ENCODE peak calls at places on chromosomes 6 and 20, in seven cellular contexts. One of them, this sample, is unnamed.

GRCh38 chr6:44275749-44276648 is 5.7 kb downstream of the TMEM151B start:
- DNase-seq in heart right ventricle: no peak
- DNase-seq in NCI-H524: no peak
- DNase-seq in ACHN: no peak
- DNase-seq in left lobe of liver: no peak
- DNase-seq in NCI-H510A: peak
- DNase-seq in stimulated activated naive B cell treated with anti-CD40 and anti-IgM and Interleukin-4, amounts not matched to agents 10 μg/mL and 1 μg/mL and 100 μg/mL, for 72 hours: no peak
- DNase-seq in this sample: no peak

GRCh38 chr6:117668736-117669135 is 6.5 kb upstream of the NUS1 start:
- DNase-seq in heart right ventricle: no peak
- DNase-seq in NCI-H524: no peak
- DNase-seq in ACHN: no peak
- DNase-seq in left lobe of liver: no peak
- DNase-seq in NCI-H510A: no peak
- DNase-seq in stimulated activated naive B cell treated with anti-CD40 and anti-IgM and Interleukin-4, amounts not matched to agents 10 μg/mL and 1 μg/mL and 100 μg/mL, for 72 hours: no peak
- DNase-seq in this sample: no peak

GRCh38 chr20:9359561-9360308 is 154.7 kb upstream of the LAMP5 start:
- DNase-seq in heart right ventricle: peak
- DNase-seq in NCI-H524: peak
- DNase-seq in ACHN: peak
- DNase-seq in left lobe of liver: no peak
- DNase-seq in NCI-H510A: no peak
- DNase-seq in stimulated activated naive B cell treated with anti-CD40 and anti-IgM and Interleukin-4, amounts not matched to agents 10 μg/mL and 1 μg/mL and 100 μg/mL, for 72 hours: peak
- DNase-seq in this sample: peak

GRCh38 chr6:148291876-148292275 is 50.8 kb upstream of the SASH1 start:
- DNase-seq in heart right ventricle: no peak
- DNase-seq in NCI-H524: no peak
- DNase-seq in ACHN: no peak
- DNase-seq in left lobe of liver: no peak
- DNase-seq in NCI-H510A: no peak
- DNase-seq in stimulated activated naive B cell treated with anti-CD40 and anti-IgM and Interleukin-4, amounts not matched to agents 10 μg/mL and 1 μg/mL and 100 μg/mL, for 72 hours: no peak
- DNase-seq in this sample: no peak

GRCh38 chr6:89542856-89543254 is 95.7 kb downstream of the LYRM2 start:
- DNase-seq in heart right ventricle: no peak
- DNase-seq in NCI-H524: no peak
- DNase-seq in ACHN: no peak
- DNase-seq in left lobe of liver: no peak
- DNase-seq in NCI-H510A: no peak
- DNase-seq in stimulated activated naive B cell treated with anti-CD40 and anti-IgM and Interleukin-4, amounts not matched to agents 10 μg/mL and 1 μg/mL and 100 μg/mL, for 72 hours: no peak
- DNase-seq in this sample: no peak

GRCh38 chr6:134512946-134513345 is 195.0 kb upstream of the SGK1 start:
- DNase-seq in heart right ventricle: peak
- DNase-seq in NCI-H524: no peak
- DNase-seq in ACHN: no peak
- DNase-seq in left lobe of liver: no peak
- DNase-seq in NCI-H510A: no peak
- DNase-seq in stimulated activated naive B cell treated with anti-CD40 and anti-IgM and Interleukin-4, amounts not matched to agents 10 μg/mL and 1 μg/mL and 100 μg/mL, for 72 hours: no peak
- DNase-seq in this sample: no peak

GRCh38 chr20:50540620-50541605 is 30.7 kb downstream of the PTPN1 start:
- DNase-seq in heart right ventricle: no peak
- DNase-seq in NCI-H524: no peak
- DNase-seq in ACHN: peak
- DNase-seq in left lobe of liver: no peak
- DNase-seq in NCI-H510A: no peak
- DNase-seq in stimulated activated naive B cell treated with anti-CD40 and anti-IgM and Interleukin-4, amounts not matched to agents 10 μg/mL and 1 μg/mL and 100 μg/mL, for 72 hours: no peak
- DNase-seq in this sample: no peak

GRCh38 chr6:34234667-34235604 is 1.7 kb upstream of the HMGA1 start:
- DNase-seq in heart right ventricle: peak
- DNase-seq in NCI-H524: no peak
- DNase-seq in ACHN: no peak
- DNase-seq in left lobe of liver: no peak
- DNase-seq in NCI-H510A: peak
- DNase-seq in stimulated activated naive B cell treated with anti-CD40 and anti-IgM and Interleukin-4, amounts not matched to agents 10 μg/mL and 1 μg/mL and 100 μg/mL, for 72 hours: no peak
- DNase-seq in this sample: no peak

GRCh38 chr20:20796766-20797415 is 84.4 kb upstream of the RALGAPA2 start:
- DNase-seq in heart right ventricle: no peak
- DNase-seq in NCI-H524: no peak
- DNase-seq in ACHN: no peak
- DNase-seq in left lobe of liver: no peak
- DNase-seq in NCI-H510A: no peak
- DNase-seq in stimulated activated naive B cell treated with anti-CD40 and anti-IgM and Interleukin-4, amounts not matched to agents 10 μg/mL and 1 μg/mL and 100 μg/mL, for 72 hours: no peak
- DNase-seq in this sample: no peak

GRCh38 chr6:82364087-82365010 is 732 bp downstream of the TPBG start:
- DNase-seq in heart right ventricle: peak
- DNase-seq in NCI-H524: peak
- DNase-seq in ACHN: peak
- DNase-seq in left lobe of liver: no peak
- DNase-seq in NCI-H510A: peak
- DNase-seq in stimulated activated naive B cell treated with anti-CD40 and anti-IgM and Interleukin-4, amounts not matched to agents 10 μg/mL and 1 μg/mL and 100 μg/mL, for 72 hours: no peak
- DNase-seq in this sample: peak

GRCh38 chr6:54992789-54993188 is 146.2 kb downstream of the FAM83B start:
- DNase-seq in heart right ventricle: no peak
- DNase-seq in NCI-H524: peak
- DNase-seq in ACHN: peak
- DNase-seq in left lobe of liver: no peak
- DNase-seq in NCI-H510A: no peak
- DNase-seq in stimulated activated naive B cell treated with anti-CD40 and anti-IgM and Interleukin-4, amounts not matched to agents 10 μg/mL and 1 μg/mL and 100 μg/mL, for 72 hours: no peak
- DNase-seq in this sample: no peak

GRCh38 chr20:605237-605636 is 4.9 kb downstream of the TCF15 start:
- DNase-seq in heart right ventricle: no peak
- DNase-seq in NCI-H524: no peak
- DNase-seq in ACHN: no peak
- DNase-seq in left lobe of liver: no peak
- DNase-seq in NCI-H510A: no peak
- DNase-seq in stimulated activated naive B cell treated with anti-CD40 and anti-IgM and Interleukin-4, amounts not matched to agents 10 μg/mL and 1 μg/mL and 100 μg/mL, for 72 hours: no peak
- DNase-seq in this sample: no peak

GRCh38 chr6:31831350-31832215 is 4.0 kb downstream of the HSPA1B start:
- DNase-seq in heart right ventricle: no peak
- DNase-seq in NCI-H524: no peak
- DNase-seq in ACHN: no peak
- DNase-seq in left lobe of liver: no peak
- DNase-seq in NCI-H510A: no peak
- DNase-seq in stimulated activated naive B cell treated with anti-CD40 and anti-IgM and Interleukin-4, amounts not matched to agents 10 μg/mL and 1 μg/mL and 100 μg/mL, for 72 hours: no peak
- DNase-seq in this sample: no peak

GRCh38 chr6:84768442-84769174 is 4.2 kb upstream of the TBX18 start:
- DNase-seq in heart right ventricle: no peak
- DNase-seq in NCI-H524: no peak
- DNase-seq in ACHN: peak
- DNase-seq in left lobe of liver: no peak
- DNase-seq in NCI-H510A: no peak
- DNase-seq in stimulated activated naive B cell treated with anti-CD40 and anti-IgM and Interleukin-4, amounts not matched to agents 10 μg/mL and 1 μg/mL and 100 μg/mL, for 72 hours: no peak
- DNase-seq in this sample: no peak

GRCh38 chr6:4788953-4789584 is 12.9 kb downstream of the CDYL start:
- DNase-seq in heart right ventricle: no peak
- DNase-seq in NCI-H524: no peak
- DNase-seq in ACHN: no peak
- DNase-seq in left lobe of liver: no peak
- DNase-seq in NCI-H510A: no peak
- DNase-seq in stimulated activated naive B cell treated with anti-CD40 and anti-IgM and Interleukin-4, amounts not matched to agents 10 μg/mL and 1 μg/mL and 100 μg/mL, for 72 hours: peak
- DNase-seq in this sample: no peak

GRCh38 chr6:141107562-141108160 is 1025.1 kb upstream of the GJE1 start:
- DNase-seq in heart right ventricle: no peak
- DNase-seq in NCI-H524: no peak
- DNase-seq in ACHN: no peak
- DNase-seq in left lobe of liver: no peak
- DNase-seq in NCI-H510A: no peak
- DNase-seq in stimulated activated naive B cell treated with anti-CD40 and anti-IgM and Interleukin-4, amounts not matched to agents 10 μg/mL and 1 μg/mL and 100 μg/mL, for 72 hours: no peak
- DNase-seq in this sample: peak

GRCh38 chr6:31441368-31442267 is 38.2 kb downstream of the MICA start:
- DNase-seq in heart right ventricle: peak
- DNase-seq in NCI-H524: peak
- DNase-seq in ACHN: peak
- DNase-seq in left lobe of liver: peak
- DNase-seq in NCI-H510A: no peak
- DNase-seq in stimulated activated naive B cell treated with anti-CD40 and anti-IgM and Interleukin-4, amounts not matched to agents 10 μg/mL and 1 μg/mL and 100 μg/mL, for 72 hours: no peak
- DNase-seq in this sample: peak

GRCh38 chr20:51497542-51498467 is 44.7 kb downstream of the NFATC2 start:
- DNase-seq in heart right ventricle: no peak
- DNase-seq in NCI-H524: no peak
- DNase-seq in ACHN: no peak
- DNase-seq in left lobe of liver: no peak
- DNase-seq in NCI-H510A: no peak
- DNase-seq in stimulated activated naive B cell treated with anti-CD40 and anti-IgM and Interleukin-4, amounts not matched to agents 10 μg/mL and 1 μg/mL and 100 μg/mL, for 72 hours: peak
- DNase-seq in this sample: no peak

GRCh38 chr6:36463686-36464085 is 20.9 kb downstream of the KCTD20 start:
- DNase-seq in heart right ventricle: no peak
- DNase-seq in NCI-H524: no peak
- DNase-seq in ACHN: no peak
- DNase-seq in left lobe of liver: no peak
- DNase-seq in NCI-H510A: no peak
- DNase-seq in stimulated activated naive B cell treated with anti-CD40 and anti-IgM and Interleukin-4, amounts not matched to agents 10 μg/mL and 1 μg/mL and 100 μg/mL, for 72 hours: no peak
- DNase-seq in this sample: no peak

GRCh38 chr6:163120223-163120622 is 294.3 kb upstream of the QKI start:
- DNase-seq in heart right ventricle: no peak
- DNase-seq in NCI-H524: no peak
- DNase-seq in ACHN: peak
- DNase-seq in left lobe of liver: no peak
- DNase-seq in NCI-H510A: no peak
- DNase-seq in stimulated activated naive B cell treated with anti-CD40 and anti-IgM and Interleukin-4, amounts not matched to agents 10 μg/mL and 1 μg/mL and 100 μg/mL, for 72 hours: no peak
- DNase-seq in this sample: no peak

GRCh38 chr20:48191200-48191599 is 405.9 kb upstream of the SULF2 start:
- DNase-seq in heart right ventricle: no peak
- DNase-seq in NCI-H524: no peak
- DNase-seq in ACHN: no peak
- DNase-seq in left lobe of liver: no peak
- DNase-seq in NCI-H510A: no peak
- DNase-seq in stimulated activated naive B cell treated with anti-CD40 and anti-IgM and Interleukin-4, amounts not matched to agents 10 μg/mL and 1 μg/mL and 100 μg/mL, for 72 hours: no peak
- DNase-seq in this sample: no peak

GRCh38 chr6:160337301-160337700 is 10.9 kb upstream of the SLC22A3 start:
- DNase-seq in heart right ventricle: no peak
- DNase-seq in NCI-H524: no peak
- DNase-seq in ACHN: peak
- DNase-seq in left lobe of liver: no peak
- DNase-seq in NCI-H510A: no peak
- DNase-seq in stimulated activated naive B cell treated with anti-CD40 and anti-IgM and Interleukin-4, amounts not matched to agents 10 μg/mL and 1 μg/mL and 100 μg/mL, for 72 hours: no peak
- DNase-seq in this sample: no peak

GRCh38 chr6:128518531-128519131 is 1.8 kb downstream of the PTPRK start:
- DNase-seq in heart right ventricle: no peak
- DNase-seq in NCI-H524: peak
- DNase-seq in ACHN: no peak
- DNase-seq in left lobe of liver: no peak
- DNase-seq in NCI-H510A: no peak
- DNase-seq in stimulated activated naive B cell treated with anti-CD40 and anti-IgM and Interleukin-4, amounts not matched to agents 10 μg/mL and 1 μg/mL and 100 μg/mL, for 72 hours: no peak
- DNase-seq in this sample: no peak

GRCh38 chr20:22723659-22724058 is 139.3 kb upstream of the FOXA2 start:
- DNase-seq in heart right ventricle: no peak
- DNase-seq in NCI-H524: no peak
- DNase-seq in ACHN: no peak
- DNase-seq in left lobe of liver: no peak
- DNase-seq in NCI-H510A: no peak
- DNase-seq in stimulated activated naive B cell treated with anti-CD40 and anti-IgM and Interleukin-4, amounts not matched to agents 10 μg/mL and 1 μg/mL and 100 μg/mL, for 72 hours: no peak
- DNase-seq in this sample: no peak

GRCh38 chr6:112640895-112641294 is 293.8 kb downstream of the RFPL4B start:
- DNase-seq in heart right ventricle: no peak
- DNase-seq in NCI-H524: no peak
- DNase-seq in ACHN: peak
- DNase-seq in left lobe of liver: no peak
- DNase-seq in NCI-H510A: no peak
- DNase-seq in stimulated activated naive B cell treated with anti-CD40 and anti-IgM and Interleukin-4, amounts not matched to agents 10 μg/mL and 1 μg/mL and 100 μg/mL, for 72 hours: no peak
- DNase-seq in this sample: peak

GRCh38 chr6:83518946-83519489 is 6.7 kb downstream of the PRSS35 start:
- DNase-seq in heart right ventricle: no peak
- DNase-seq in NCI-H524: peak
- DNase-seq in ACHN: no peak
- DNase-seq in left lobe of liver: no peak
- DNase-seq in NCI-H510A: no peak
- DNase-seq in stimulated activated naive B cell treated with anti-CD40 and anti-IgM and Interleukin-4, amounts not matched to agents 10 μg/mL and 1 μg/mL and 100 μg/mL, for 72 hours: no peak
- DNase-seq in this sample: no peak

GRCh38 chr20:32285621-32286334 is 8.3 kb downstream of the KIF3B start:
- DNase-seq in heart right ventricle: no peak
- DNase-seq in NCI-H524: no peak
- DNase-seq in ACHN: no peak
- DNase-seq in left lobe of liver: no peak
- DNase-seq in NCI-H510A: no peak
- DNase-seq in stimulated activated naive B cell treated with anti-CD40 and anti-IgM and Interleukin-4, amounts not matched to agents 10 μg/mL and 1 μg/mL and 100 μg/mL, for 72 hours: peak
- DNase-seq in this sample: peak

GRCh38 chr6:134449781-134450180 is 131.9 kb upstream of the SGK1 start:
- DNase-seq in heart right ventricle: no peak
- DNase-seq in NCI-H524: no peak
- DNase-seq in ACHN: no peak
- DNase-seq in left lobe of liver: no peak
- DNase-seq in NCI-H510A: no peak
- DNase-seq in stimulated activated naive B cell treated with anti-CD40 and anti-IgM and Interleukin-4, amounts not matched to agents 10 μg/mL and 1 μg/mL and 100 μg/mL, for 72 hours: no peak
- DNase-seq in this sample: no peak